ENCODE peak calls at places on chromosomes 2 and 18, in eight cellular contexts. O, J, S, T, H, V, Q and Y are unnamed samples.

GRCh38 chr2:25797607-25798488 is 80.4 kb downstream of the ASXL2 start:
- DNase-seq in S (no peak), V (no peak), J (no peak), O (no peak), H (no peak), T (no peak), Q (no peak), Y (no peak)

GRCh38 chr2:123717616-123718279 is 307.3 kb upstream of the CNTNAP5 start:
- DNase-seq in J (no peak), Q (no peak), H (no peak), V (no peak), O (no peak), T (no peak), S (no peak), Y (no peak)

GRCh38 chr2:191036365-191036764 is 22.4 kb upstream of the STAT1 start:
- DNase-seq in Q (no peak), H (no peak), S (no peak), J (no peak), O (no peak), V (peak; percentile 83), T (no peak), Y (no peak)

GRCh38 chr2:9914384-9915065 is 37.0 kb upstream of the GRHL1 start:
- DNase-seq in Q (no peak), V (peak; percentile 37), O (peak; percentile 60), J (no peak), H (no peak), S (peak; percentile 45), T (peak; percentile 33), Y (peak; percentile 90)

GRCh38 chr2:30362468-30363081 is 84.5 kb upstream of the LCLAT1 start:
- DNase-seq in S (no peak), H (peak; percentile 39), J (no peak), V (no peak), T (no peak), O (no peak), Q (no peak), Y (peak; percentile 47)

GRCh38 chr18:22300665-22301636 is 116.8 kb downstream of the CTAGE1 start:
- DNase-seq in T (no peak), J (no peak), S (no peak), H (no peak), Q (no peak), O (no peak), V (peak; percentile 43), Y (no peak)

GRCh38 chr2:4635289-4635688 is 931.9 kb downstream of the DCDC2C start:
- DNase-seq in V (peak; percentile 47), Q (no peak), J (no peak), T (no peak), H (no peak), O (no peak), S (no peak), Y (no peak)

GRCh38 chr2:38610851-38611801 is 8.4 kb upstream of the HNRNPLL start:
- DNase-seq in V (peak; percentile 16), S (no peak), J (no peak), Q (no peak), O (no peak), H (no peak), T (no peak), Y (peak; percentile 69)

GRCh38 chr2:218323526-218324472 is 31.5 kb upstream of the TMBIM1 start:
- DNase-seq in T (peak; percentile 31), V (peak; percentile 77), Q (no peak), J (peak; percentile 84), S (no peak), H (peak; percentile 88), O (no peak), Y (peak; percentile 30)

GRCh38 chr2:207394812-207395534 is 134.8 kb upstream of the CREB1 start:
- DNase-seq in V (peak; percentile 98), H (no peak), J (no peak), S (peak; percentile 97), Q (no peak), T (peak; percentile 23), O (peak; percentile 81), Y (peak; percentile 99)

GRCh38 chr2:125086313-125087184 is 1061.5 kb downstream of the CNTNAP5 start:
- DNase-seq in J (no peak), Q (no peak), V (no peak), S (no peak), T (no peak), O (no peak), H (no peak), Y (no peak)

GRCh38 chr18:32324173-32324572 is 134.3 kb downstream of the MEP1B start:
- DNase-seq in O (no peak), J (no peak), S (no peak), H (no peak), T (no peak), Q (no peak), V (no peak), Y (peak; percentile 76)

GRCh38 chr2:36708119-36708741 is 11.7 kb downstream of the VIT start:
- DNase-seq in H (peak; percentile 85), T (no peak), S (peak; percentile 61), O (no peak), Q (no peak), V (no peak), J (no peak), Y (peak; percentile 87)
- H3K4me3 ChIP-seq in H (no peak overlapping the region), T (no peak overlapping the region), S (no peak overlapping the region), O (no peak overlapping the region), Q (no peak overlapping the region), V (no peak overlapping the region), J (no peak overlapping the region), Y (no peak overlapping the region)

GRCh38 chr2:40512246-40512645 is 60.4 kb upstream of the SLC8A1 start:
- DNase-seq in H (no peak), J (no peak), S (no peak), O (no peak), V (no peak), T (no peak), Q (no peak), Y (peak; percentile 30)

GRCh38 chr2:40516604-40517003 is 64.7 kb upstream of the SLC8A1 start:
- DNase-seq in J (no peak), Q (no peak), V (no peak), S (no peak), O (no peak), T (no peak), H (no peak), Y (no peak)

GRCh38 chr2:40507429-40507828 is 55.5 kb upstream of the SLC8A1 start:
- DNase-seq in J (no peak), O (no peak), S (no peak), V (no peak), T (no peak), Q (no peak), H (no peak), Y (no peak)

DNA sequence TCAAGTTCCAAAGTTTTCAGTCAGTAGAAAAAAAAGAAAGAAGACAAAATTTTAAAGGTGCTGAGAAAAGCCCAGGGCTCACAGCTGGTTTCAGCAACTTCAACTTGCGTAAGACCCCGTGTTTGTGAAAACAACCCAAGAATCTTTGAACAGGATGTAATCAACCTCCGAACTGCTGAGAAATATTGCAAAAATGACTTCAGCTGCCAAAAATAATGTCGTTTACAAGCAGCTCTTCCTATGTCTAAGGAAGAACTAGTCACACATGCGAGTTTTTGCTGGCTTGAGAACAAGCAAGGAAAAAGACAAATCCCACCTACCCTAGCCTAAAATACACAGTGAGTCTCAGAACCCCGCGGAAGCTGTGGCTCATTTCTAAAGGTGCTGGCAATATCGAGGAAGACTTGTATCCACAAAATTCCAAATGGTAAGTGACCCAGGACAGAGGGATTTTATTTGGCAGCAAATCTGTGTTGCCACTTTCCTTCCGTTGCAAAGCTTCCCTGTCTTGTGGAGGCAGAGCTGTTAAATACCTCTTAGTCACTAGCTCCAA is 59.8 kb upstream of the SLC8A1 start:
- DNase-seq in V (peak; percentile 87), J (no peak), Q (no peak), T (peak; percentile 18), O (peak; percentile 49), S (peak; percentile 83), H (no peak), Y (peak; percentile 91)
- H3K4me3 ChIP-seq in V (peak overlapping the region; percentile 34), J (no peak overlapping the region), Q (no peak overlapping the region), T (peak overlapping the region; percentile 55), O (peak overlapping the region; percentile 27), S (peak overlapping the region; percentile 33), H (peak overlapping the region; percentile 7), Y (peak overlapping the region; percentile 46)

GRCh38 chr18:48922203-48922800 is 28.5 kb downstream of the SMAD7 start:
- DNase-seq in Q (no peak), H (no peak), O (no peak), S (no peak), T (no peak), V (no peak), J (peak; percentile 1), Y (no peak)
- H3K4me3 ChIP-seq in Q (no peak overlapping the region), H (no peak overlapping the region), O (peak overlapping the region; percentile 37), S (no peak overlapping the region), T (peak overlapping the region; percentile 55), V (no peak overlapping the region), J (no peak overlapping the region), Y (peak overlapping the region; percentile 13)

DNA sequence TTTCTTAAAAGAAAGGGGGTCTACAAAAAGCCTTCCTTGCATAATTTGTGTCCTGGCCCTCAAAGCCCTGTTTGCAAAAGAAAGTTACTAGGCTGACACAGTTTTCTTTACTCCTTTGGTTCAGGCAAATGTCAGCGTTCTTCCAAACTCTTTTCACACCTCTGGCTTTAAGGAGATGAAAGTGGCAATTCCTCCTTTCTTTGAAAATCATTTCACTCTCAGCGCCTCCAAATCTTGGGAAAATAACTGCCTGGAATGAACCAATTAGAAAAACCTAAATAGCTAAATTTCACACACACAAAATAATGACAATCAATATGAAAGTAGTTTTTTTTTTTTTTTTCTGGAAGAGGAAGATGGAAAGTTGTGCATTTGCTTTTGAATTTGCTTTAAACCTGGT is 1.6 kb downstream of the MEIS1 start:
- DNase-seq in O (no peak), Q (no peak), S (no peak), J (no peak), H (no peak), V (no peak), T (no peak), Y (no peak)
- H3K4me3 ChIP-seq in O (peak overlapping the region; percentile 91), Q (peak overlapping the region; percentile 75), S (peak overlapping the region; percentile 83), J (peak overlapping the region; percentile 61), H (peak overlapping the region; percentile 2), V (peak overlapping the region; percentile 97), T (peak overlapping the region; percentile 70), Y (peak overlapping the region; percentile 74)

GRCh38 chr18:59272221-59272888 is 899 bp downstream of the RAX start:
- DNase-seq in T (no peak), J (peak; percentile 66), O (no peak), S (no peak), V (no peak), Q (no peak), H (no peak), Y (no peak)
- H3K4me3 ChIP-seq in T (peak overlapping the region; percentile 46), J (peak overlapping the region; percentile 78), O (peak overlapping the region; percentile 20), S (peak overlapping the region; percentile 12), V (no peak overlapping the region), Q (no peak overlapping the region), H (no peak overlapping the region), Y (no peak overlapping the region)

GRCh38 chr18:62720766-62721613 is 5.6 kb downstream of the PHLPP1 start:
- DNase-seq in T (no peak), H (no peak), V (no peak), S (no peak), Q (no peak), O (no peak), J (no peak), Y (no peak)
- H3K4me3 ChIP-seq in T (no peak overlapping the region), H (no peak overlapping the region), V (no peak overlapping the region), S (no peak overlapping the region), Q (no peak overlapping the region), O (no peak overlapping the region), J (peak overlapping the region; percentile 68), Y (no peak overlapping the region)

GRCh38 chr2:46552528-46552927 is 73.2 kb downstream of the TMEM247 start:
- DNase-seq in V (no peak), H (no peak), S (no peak), Q (no peak), J (no peak), O (no peak), T (no peak), Y (no peak)
- H3K4me3 ChIP-seq in V (no peak overlapping the region), H (no peak overlapping the region), S (no peak overlapping the region), Q (no peak overlapping the region), J (no peak overlapping the region), O (no peak overlapping the region), T (no peak overlapping the region), Y (no peak overlapping the region)

GRCh38 chr2:156310773-156311172 is 21.7 kb downstream of the NR4A2 start:
- DNase-seq in V (no peak), H (no peak), Q (no peak), S (no peak), T (no peak), J (no peak), O (no peak), Y (no peak)
- H3K4me3 ChIP-seq in V (no peak overlapping the region), H (no peak overlapping the region), Q (no peak overlapping the region), S (no peak overlapping the region), T (no peak overlapping the region), J (no peak overlapping the region), O (no peak overlapping the region), Y (no peak overlapping the region)